ENCODE peak calls at places on chromosomes 6 and 20, in six cellular contexts. D is K562; A is adrenal gland; X is central memory CD8-positive, alpha-beta T cell; J is M059J; H is cardiac fibroblast. Z is an unnamed sample.

GRCh38 chr6:131950767-131951575 is at the start of gene CCN2:
- DNase-seq in H (peak; percentile 99), J (peak; percentile 100), D (no peak), A (peak; percentile 78), X (no peak), Z (peak; percentile 75)

GRCh38 chr6:193773-194310 is 98.4 kb upstream of the DUSP22 start:
- DNase-seq in J (peak; percentile 23), X (no peak), A (no peak), H (no peak), D (no peak), Z (no peak)

GRCh38 chr6:53263915-53264314 is 84.8 kb downstream of the ELOVL5 start:
- DNase-seq in J (no peak), D (no peak), H (peak; percentile 40), A (no peak), X (no peak), Z (no peak)

GRCh38 chr6:38938741-38939140 is 109.8 kb upstream of the GLP1R start:
- DNase-seq in J (no peak), D (no peak), H (no peak), A (no peak), X (no peak), Z (no peak)

GRCh38 chr6:144217264-144217663 is 66.9 kb downstream of the STX11 start:
- DNase-seq in D (no peak), H (peak; percentile 8), A (no peak), J (no peak), X (no peak), Z (no peak)

GRCh38 chr6:37221585-37222124 is 35.9 kb upstream of the TBC1D22B start:
- DNase-seq in H (no peak), D (no peak), X (no peak), A (no peak), J (no peak), Z (no peak)

GRCh38 chr6:14804444-14805210 is 441.2 kb upstream of the JARID2 start:
- DNase-seq in A (peak; percentile 81), D (no peak), X (no peak), J (peak; percentile 87), H (peak; percentile 95), Z (no peak)

GRCh38 chr20:24978493-24978892 is 14.1 kb downstream of the APMAP start:
- DNase-seq in D (no peak), J (no peak), H (no peak), X (no peak), A (no peak), Z (no peak)

GRCh38 chr6:1313755-1314503 is 2.0 kb downstream of the FOXQ1 start:
- DNase-seq in H (no peak), X (no peak), A (no peak), J (no peak), D (no peak), Z (peak; percentile 80)

GRCh38 chr6:45436544-45437440 is 59.1 kb upstream of the SUPT3H start:
- DNase-seq in J (peak; percentile 88), X (no peak), H (peak; percentile 73), D (peak; percentile 28), A (no peak), Z (no peak)

GRCh38 chr6:29908710-29909109 is 33.6 kb upstream of the HLA-A start:
- DNase-seq in H (no peak), A (no peak), D (no peak), X (no peak), J (no peak), Z (no peak)

GRCh38 chr6:152271681-152272464 is 365.3 kb downstream of the SYNE1 start:
- DNase-seq in X (no peak), A (peak; percentile 43), H (peak; percentile 74), J (peak; percentile 91), D (no peak), Z (no peak)

GRCh38 chr6:168962886-168963285 is 290.8 kb downstream of the THBS2 start:
- DNase-seq in J (peak; percentile 69), A (no peak), D (no peak), H (peak; percentile 33), X (no peak), Z (no peak)

GRCh38 chr6:89433637-89434499 is 916 bp downstream of the ANKRD6 start:
- DNase-seq in A (peak; percentile 25), H (no peak), X (no peak), D (no peak), J (peak; percentile 16), Z (no peak)

GRCh38 chr6:45422541-45423110 is 44.9 kb upstream of the SUPT3H start:
- DNase-seq in A (no peak), J (peak; percentile 66), D (no peak), H (peak; percentile 71), X (peak; percentile 60), Z (peak; percentile 14)

GRCh38 chr6:134721095-134721400 is 228.9 kb downstream of the ALDH8A1 start:
- DNase-seq in J (no peak), H (no peak), D (no peak), X (no peak), A (no peak), Z (no peak)

GRCh38 chr6:33427585-33428218 is 7.8 kb downstream of the SYNGAP1 start:
- DNase-seq in H (no peak), J (peak; percentile 51), A (peak; percentile 65), D (peak; percentile 98), X (peak; percentile 42), Z (peak; percentile 51)

GRCh38 chr6:18122128-18123093 is at the start of gene NHLRC1:
- DNase-seq in H (peak; percentile 92), X (peak; percentile 50), A (peak; percentile 93), J (peak; percentile 84), D (no peak), Z (no peak)

GRCh38 chr6:33609444-33610034 is 11.6 kb upstream of the ITPR3 start:
- DNase-seq in A (peak; percentile 71), X (no peak), J (peak; percentile 93), D (no peak), H (peak; percentile 71), Z (no peak)

GRCh38 chr6:23445157-23445710 is 680.8 kb upstream of the NRSN1 start:
- DNase-seq in H (peak; percentile 59), X (no peak), A (no peak), J (no peak), D (no peak), Z (no peak)

GRCh38 chr6:29968130-29968529 is 25.8 kb downstream of the HLA-A start:
- DNase-seq in H (no peak), J (peak; percentile 96), X (no peak), D (no peak), A (no peak), Z (no peak)

GRCh38 chr6:159959165-159959975 is 9.5 kb upstream of the IGF2R start:
- DNase-seq in X (no peak), H (no peak), J (no peak), A (no peak), D (no peak), Z (no peak)

GRCh38 chr20:10356628-10357027 is 77.4 kb downstream of the MKKS start:
- DNase-seq in X (no peak), H (no peak), J (peak; percentile 47), A (no peak), D (no peak), Z (no peak)

GRCh38 chr20:47607208-47607613 is 105.5 kb downstream of the NCOA3 start:
- DNase-seq in D (peak; percentile 13), X (no peak), H (peak; percentile 40), J (peak; percentile 55), A (no peak), Z (no peak)